ENCODE peak calls at places on chromosomes 5 and 9, in six cellular contexts. S, E, D, A, Z and W are unnamed samples. For H3K4me1 and H3K36me3, the result is how much of the 10 kb centered on the place peaks cover.

GRCh38 chr5:122173484-122174191 is 44.3 kb downstream of the ZNF474 start:
- DNase-seq in D (no peak), A (no peak), E (peak), S (no peak), Z (no peak), W (no peak)

GRCh38 chr9:91285729-91286353 is 75.9 kb downstream of the AUH start:
- DNase-seq in A (no peak), Z (no peak), D (no peak), E (no peak), S (no peak), W (no peak)

GRCh38 chr9:89982016-89982415 is 377.2 kb downstream of the GADD45G start:
- DNase-seq in E (no peak), D (no peak), Z (no peak), A (no peak), S (no peak), W (no peak)

GRCh38 chr5:155068616-155069100 is 55.1 kb downstream of the KIF4B start:
- DNase-seq in Z (no peak), E (no peak), D (no peak), A (no peak), S (no peak), W (no peak)

GRCh38 chr5:175513726-175514125 is 35.4 kb downstream of the SFXN1 start:
- DNase-seq in D (no peak), A (no peak), Z (no peak), E (no peak), S (no peak), W (no peak)

GRCh38 chr9:19074836-19075235 is 25.6 kb downstream of the RRAGA start:
- DNase-seq in D (peak), A (no peak), E (no peak), Z (no peak), S (no peak), W (no peak)

GRCh38 chr5:62960781-62961180 is 382.2 kb downstream of the LRRC70 start:
- DNase-seq in A (no peak), S (no peak), D (no peak), E (no peak), Z (no peak), W (no peak)

GRCh38 chr5:72379936-72380335 is 59.8 kb downstream of the PTCD2 start:
- DNase-seq in D (peak), Z (no peak), E (no peak), S (peak), A (no peak), W (no peak)

GRCh38 chr9:11356101-11356500 is 743.3 kb upstream of the PTPRD start:
- DNase-seq in S (no peak), E (no peak), A (no peak), D (no peak), Z (no peak), W (no peak)

GRCh38 chr9:116030532-116030931 is 123.1 kb upstream of the PAPPA start:
- DNase-seq in Z (no peak), D (no peak), S (no peak), A (no peak), E (no peak), W (no peak)

GRCh38 chr5:1133108-1133507 is 21.2 kb upstream of the SLC12A7 start:
- DNase-seq in Z (no peak), E (no peak), S (no peak), A (no peak), D (no peak), W (no peak)
- H3K4me1 ChIP-seq in Z (under half), E (under half), S (under half), A (half or more), D (under half), W (under half)

DNA sequence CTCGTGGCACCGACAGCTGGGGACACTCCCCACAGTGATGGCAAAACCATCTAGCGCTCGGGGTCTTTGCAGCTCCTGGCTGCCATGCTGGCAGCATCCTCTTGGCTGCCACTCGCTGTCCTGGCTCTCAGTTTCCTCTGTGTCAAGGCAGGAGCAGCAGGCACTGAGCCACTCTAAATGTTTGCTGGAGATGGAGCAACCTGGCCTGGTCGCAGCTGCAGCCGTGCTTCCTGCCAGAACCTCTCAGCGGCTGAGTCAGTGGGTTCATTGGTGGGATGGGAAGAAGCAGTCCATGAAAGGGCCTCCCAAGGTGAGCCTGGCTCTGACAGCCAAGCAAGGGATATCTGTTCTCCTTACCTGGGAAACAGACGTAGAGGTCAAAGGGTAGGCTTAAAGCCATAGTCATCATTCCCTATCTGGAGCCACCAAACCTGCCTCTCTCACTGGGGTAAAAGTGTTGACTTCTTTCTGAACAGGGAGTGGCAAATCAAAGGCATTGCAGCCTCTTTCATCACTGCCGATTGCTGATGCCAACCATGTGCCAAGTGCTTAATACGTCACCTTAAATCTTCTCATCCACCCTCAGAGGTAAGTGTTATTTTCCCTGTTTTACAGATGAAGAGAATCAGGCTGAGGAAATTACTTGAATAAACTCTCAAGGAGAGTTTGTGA is 304.8 kb upstream of the ZNF462 start:
- DNase-seq in Z (peak), D (no peak), A (no peak), E (no peak), S (no peak), W (no peak)
- H3K36me3 ChIP-seq in Z (under half), D (under half), A (under half), E (under half), S (under half), W (under half)

GRCh38 chr9:135703726-135704125 is 1.7 kb downstream of the KCNT1 start:
- DNase-seq in A (no peak), E (no peak), Z (no peak), S (peak), D (no peak), W (no peak)

GRCh38 chr9:135699440-135699839 is at the start of gene SOHLH1:
- DNase-seq in E (no peak), D (no peak), S (no peak), A (no peak), Z (no peak), W (no peak)

GRCh38 chr9:135702002-135702721 is at the start of gene KCNT1:
- DNase-seq in S (peak), A (peak), E (peak), D (no peak), Z (no peak), W (peak)

GRCh38 chr9:135700525-135700924 is 1.2 kb upstream of the SOHLH1 start:
- DNase-seq in Z (no peak), A (no peak), E (no peak), D (no peak), S (no peak), W (no peak)

GRCh38 chr9:135701067-135701967 is 668 bp upstream of the KCNT1 start:
- DNase-seq in E (peak), A (no peak), S (peak), Z (no peak), D (no peak), W (no peak)
- H3K4me3 ChIP-seq in E (no peak), A (peak), S (no peak), Z (no peak), D (no peak), W (no peak)

DNA sequence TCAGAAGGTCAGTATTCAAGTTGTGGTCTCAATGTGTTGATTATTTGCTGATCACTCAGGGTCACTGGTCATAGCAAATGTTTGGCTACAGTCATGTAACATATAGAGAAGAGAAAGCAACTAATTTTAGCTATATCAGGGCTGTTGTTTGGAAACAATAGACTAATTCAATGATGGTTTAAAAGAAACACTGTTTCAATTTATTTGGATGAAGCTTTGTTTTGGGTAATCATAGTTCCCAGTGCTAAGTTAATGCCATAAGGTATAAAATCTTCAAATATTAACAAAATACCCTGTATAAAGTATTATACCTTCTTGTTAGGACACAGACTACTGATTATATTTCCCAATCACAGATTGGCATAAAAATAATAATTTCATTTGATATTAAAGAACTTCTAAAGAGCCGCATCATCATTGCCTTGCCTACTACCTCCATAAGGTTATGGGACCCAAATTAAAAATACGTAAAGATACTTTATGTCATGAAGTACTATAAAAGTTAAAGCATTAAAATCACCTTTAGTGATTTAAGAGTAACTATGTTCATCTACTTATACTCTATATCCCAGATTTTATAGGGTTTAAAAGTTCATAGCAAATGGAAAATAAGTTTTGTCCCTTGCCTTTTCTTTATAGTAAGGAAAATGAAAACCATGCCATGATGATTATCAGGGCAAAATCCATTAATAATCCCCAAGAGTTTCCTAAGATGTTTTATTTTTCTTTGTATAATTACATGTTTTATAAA is 6.0 kb downstream of the NR3C1 start:
- DNase-seq in E (no peak), D (no peak), S (no peak), Z (no peak), A (no peak), W (no peak)
- H3K4me1 ChIP-seq in E (half or more), D (half or more), S (under half), Z (under half), A (half or more), W (half or more)

DNA sequence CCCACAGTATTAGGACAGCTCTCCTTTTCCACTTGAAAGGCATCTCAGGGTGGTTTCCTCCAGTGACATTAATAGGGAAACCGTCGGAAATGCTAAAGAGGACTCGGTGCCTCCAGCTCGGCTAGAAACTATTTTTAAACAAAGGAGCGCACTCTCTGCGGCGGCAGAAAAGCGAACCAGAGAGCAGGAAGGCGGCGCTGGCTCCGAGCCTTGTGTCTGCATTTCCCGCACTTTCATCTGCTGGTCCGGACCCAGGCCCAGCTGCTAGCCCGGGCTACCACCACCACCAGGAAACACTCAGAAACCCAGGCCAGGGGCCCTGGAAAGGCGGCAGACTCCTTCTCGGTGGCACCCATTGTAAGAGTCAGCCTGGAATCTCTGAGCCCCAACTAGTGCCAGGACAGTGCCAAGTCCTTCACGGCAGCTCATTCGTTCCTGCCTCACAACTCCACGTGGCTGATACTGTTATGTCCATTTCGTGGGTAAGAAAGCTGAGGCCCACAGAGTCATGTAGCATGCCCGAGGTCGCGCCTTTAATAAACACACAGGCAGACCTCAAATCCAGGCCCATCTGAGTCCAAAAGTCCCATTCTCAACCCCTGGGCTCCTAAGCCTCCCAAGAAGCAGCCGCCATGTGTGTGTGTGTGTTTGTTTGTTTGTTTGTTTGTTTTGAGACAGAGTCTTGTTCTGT is 73.9 kb downstream of the VAV2 start:
- DNase-seq in E (no peak), S (no peak), D (no peak), A (no peak), Z (no peak), W (no peak)
- H3K36me3 ChIP-seq in E (under half), S (under half), D (under half), A (under half), Z (under half), W (under half)

GRCh38 chr9:135074354-135075233 is 12.9 kb upstream of the OLFM1 start:
- DNase-seq in Z (no peak), E (no peak), S (no peak), A (no peak), D (no peak), W (no peak)
- H3K4me3 ChIP-seq in Z (peak), E (no peak), S (peak), A (peak), D (no peak), W (no peak)

DNA sequence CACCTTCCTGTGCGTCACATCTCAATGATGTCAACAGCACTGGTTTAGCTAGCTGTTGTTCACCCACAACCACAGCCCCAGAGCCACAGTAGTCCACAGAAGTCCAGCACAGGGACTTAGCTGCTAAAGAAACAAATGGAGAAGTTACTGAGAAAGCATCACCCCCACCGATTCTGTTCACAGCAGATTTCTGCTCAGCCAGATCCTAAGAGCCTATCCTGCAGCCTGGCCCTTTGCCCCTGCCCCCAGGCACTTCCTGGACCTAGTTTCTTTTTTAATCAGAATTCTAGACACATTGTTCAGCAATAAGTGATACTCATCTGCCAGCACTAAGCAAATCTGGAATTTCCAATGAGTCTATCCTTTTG is 7.4 kb downstream of the B4GALT1 start:
- DNase-seq in Z (peak), E (no peak), S (peak), D (peak), A (peak), W (peak)
- H3K4me1 ChIP-seq in Z (under half), E (under half), S (half or more), D (half or more), A (half or more), W (half or more)

GRCh38 chr5:79795764-79796398 is 106.2 kb downstream of the CMYA5 start:
- DNase-seq in E (no peak), Z (peak), D (no peak), S (peak), A (peak), W (no peak)

GRCh38 chr5:79793304-79793703 is 103.7 kb downstream of the CMYA5 start:
- DNase-seq in Z (no peak), S (no peak), E (no peak), D (no peak), A (no peak), W (no peak)

GRCh38 chr5:79793722-79794121 is 104.1 kb downstream of the CMYA5 start:
- DNase-seq in Z (no peak), E (no peak), D (no peak), A (no peak), S (no peak), W (no peak)

GRCh38 chr5:79792518-79792917 is 102.9 kb downstream of the CMYA5 start:
- DNase-seq in Z (no peak), E (no peak), D (no peak), S (no peak), A (no peak), W (no peak)

DNA sequence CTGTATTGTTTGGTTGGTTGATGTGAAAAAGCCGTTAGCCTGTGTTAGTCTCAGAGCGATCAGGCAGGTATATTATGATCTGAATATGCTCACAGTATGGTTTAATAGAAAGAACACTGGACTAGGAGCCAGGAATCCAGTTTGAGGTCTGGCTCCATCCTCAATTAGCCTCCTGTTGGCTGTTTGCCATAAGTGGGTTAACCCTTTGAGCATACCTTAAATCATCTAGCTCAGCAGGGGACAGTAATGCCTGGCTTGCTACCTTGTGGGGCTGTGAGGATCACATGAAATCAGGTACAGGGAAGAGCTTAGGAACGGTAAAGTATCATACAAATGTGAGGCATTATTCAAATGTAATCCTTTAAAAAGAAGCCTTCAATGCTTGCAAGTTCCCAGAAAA is 104.7 kb downstream of the CMYA5 start:
- DNase-seq in A (no peak), Z (no peak), E (no peak), S (no peak), D (no peak), W (no peak)
- H3K36me3 ChIP-seq in A (half or more), Z (under half), E (under half), S (under half), D (under half), W (under half)